ENCODE peak calls at places on chromosomes 6 and 20, in seven cellular contexts. K, X, C, U, V, O and I are unnamed samples. For H3K27me3, the result is how much of the 10 kb centered on the place peaks cover.

GRCh38 chr6:108897371-108897770 is 49.1 kb downstream of the ARMC2 start:
- DNase-seq in O (peak), C (no peak), X (peak), V (peak), U (no peak), K (no peak), I (peak)

GRCh38 chr6:131112252-131112651 is 23.0 kb upstream of the AKAP7 start:
- DNase-seq in O (no peak), K (no peak), X (no peak), C (no peak), U (no peak), V (no peak), I (no peak)

GRCh38 chr6:75934643-75935472 is 137.6 kb downstream of the IMPG1 start:
- DNase-seq in C (no peak), V (peak), K (peak), X (peak), O (no peak), U (no peak), I (peak)

GRCh38 chr20:48080583-48080982 is 295.3 kb upstream of the SULF2 start:
- DNase-seq in X (no peak), V (no peak), O (no peak), K (no peak), C (no peak), U (no peak), I (no peak)

GRCh38 chr6:111552999-111553398 is 52.7 kb downstream of the TRAF3IP2 start:
- DNase-seq in X (no peak), C (no peak), O (no peak), V (no peak), U (no peak), K (no peak), I (no peak)

GRCh38 chr6:127516676-127517273 is 2.4 kb downstream of the MTCL3 start:
- DNase-seq in X (peak), O (no peak), V (no peak), K (peak), C (no peak), U (peak), I (peak)

GRCh38 chr6:140968062-140968461 is 1164.7 kb upstream of the GJE1 start:
- DNase-seq in O (no peak), X (no peak), K (no peak), C (no peak), V (no peak), U (no peak), I (no peak)

GRCh38 chr6:133774356-133774755 is 114.6 kb upstream of the TCF21 start:
- DNase-seq in U (no peak), O (no peak), X (peak), C (no peak), V (no peak), K (no peak), I (peak)

GRCh38 chr20:45052698-45053440 is 48.1 kb downstream of the KCNS1 start:
- DNase-seq in C (no peak), U (no peak), V (no peak), O (no peak), K (no peak), X (peak), I (peak)

GRCh38 chr6:133286765-133287164 is 45.6 kb downstream of the EYA4 start:
- DNase-seq in O (no peak), K (peak), V (no peak), C (no peak), U (no peak), X (peak), I (peak)

GRCh38 chr20:57847104-57847503 is 137.3 kb upstream of the PMEPA1 start:
- DNase-seq in V (no peak), O (no peak), K (no peak), X (no peak), U (no peak), C (no peak), I (no peak)

GRCh38 chr20:23244916-23245552 is 105.6 kb upstream of the NXT1 start:
- DNase-seq in O (no peak), U (peak), C (no peak), K (no peak), X (no peak), V (no peak), I (no peak)

GRCh38 chr6:26249709-26249958 is 115.4 kb upstream of the BTN3A2 start:
- DNase-seq in X (no peak), O (no peak), V (no peak), K (no peak), C (no peak), U (no peak), I (no peak)
- H3K27ac ChIP-seq in X (peak), O (peak), V (peak), K (peak), C (no peak), U (peak), I (peak)

DNA sequence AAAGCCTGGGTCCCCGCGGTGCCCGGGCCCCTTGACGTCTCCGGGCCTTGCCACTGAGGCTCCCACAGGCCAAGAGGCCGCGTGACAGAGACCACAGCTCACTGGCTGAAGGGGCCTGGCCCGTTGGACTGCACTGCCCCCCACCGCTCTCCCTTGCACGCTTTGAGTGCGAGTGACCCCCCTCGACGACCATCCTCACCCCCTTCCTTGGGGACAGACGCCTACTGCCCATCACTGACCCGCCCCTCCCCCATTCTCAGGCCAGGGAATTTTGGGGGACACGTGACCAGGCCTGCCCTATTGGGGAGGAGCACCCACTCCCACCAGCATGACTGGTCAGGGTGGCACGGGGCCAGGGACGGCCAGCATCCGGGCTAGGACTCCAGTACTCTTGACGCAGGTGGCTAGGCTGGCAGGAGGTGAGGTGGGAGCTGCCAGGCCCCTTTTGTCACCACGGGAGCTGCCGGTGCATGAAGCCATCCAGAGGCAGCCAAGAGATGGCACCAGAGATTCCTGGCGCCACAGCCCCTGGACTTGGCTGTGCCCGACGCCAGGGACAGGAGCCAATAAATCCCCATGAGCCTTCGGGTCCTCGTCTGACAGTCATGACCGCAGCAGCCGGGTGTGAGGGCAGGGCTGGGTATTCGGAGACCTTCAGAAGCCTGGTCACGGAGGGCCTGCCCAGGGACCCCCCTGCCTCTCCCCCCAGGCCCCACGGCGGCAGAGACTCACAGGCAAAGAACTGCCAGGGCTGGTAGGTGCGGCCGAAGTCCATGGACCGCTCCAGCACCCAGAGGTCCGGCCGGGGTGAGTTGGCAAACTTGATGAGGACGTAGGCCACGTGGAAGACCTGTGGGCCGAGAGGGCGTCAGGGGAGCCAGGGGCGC is 14.5 kb downstream of the LAMA5 start:
- DNase-seq in K (no peak), U (no peak), V (peak), X (no peak), C (peak), O (peak), I (no peak)
- H3K27me3 ChIP-seq in K (under half), U (under half), V (under half), X (under half), C (under half), O (under half), I (under half)

GRCh38 chr6:136721467-136721866 is 70.8 kb downstream of the MAP3K5 start:
- DNase-seq in K (no peak), U (no peak), X (no peak), C (no peak), V (no peak), O (no peak), I (no peak)

GRCh38 chr6:136728033-136728939 is 64.0 kb downstream of the MAP3K5 start:
- DNase-seq in V (no peak), K (no peak), C (no peak), X (peak), U (no peak), O (no peak), I (no peak)

GRCh38 chr6:136723780-136724179 is 68.5 kb downstream of the MAP3K5 start:
- DNase-seq in K (no peak), O (no peak), U (peak), V (no peak), C (no peak), X (no peak), I (no peak)

GRCh38 chr6:136726837-136727557 is 65.3 kb downstream of the MAP3K5 start:
- DNase-seq in O (no peak), V (no peak), X (no peak), K (no peak), C (no peak), U (no peak), I (no peak)

GRCh38 chr6:136725124-136725523 is 67.2 kb downstream of the MAP3K5 start:
- DNase-seq in V (no peak), O (no peak), K (no peak), C (no peak), U (no peak), X (no peak), I (no peak)
- H3K27ac ChIP-seq in V (no peak), O (no peak), K (no peak), C (no peak), U (no peak), X (no peak), I (no peak)

DNA sequence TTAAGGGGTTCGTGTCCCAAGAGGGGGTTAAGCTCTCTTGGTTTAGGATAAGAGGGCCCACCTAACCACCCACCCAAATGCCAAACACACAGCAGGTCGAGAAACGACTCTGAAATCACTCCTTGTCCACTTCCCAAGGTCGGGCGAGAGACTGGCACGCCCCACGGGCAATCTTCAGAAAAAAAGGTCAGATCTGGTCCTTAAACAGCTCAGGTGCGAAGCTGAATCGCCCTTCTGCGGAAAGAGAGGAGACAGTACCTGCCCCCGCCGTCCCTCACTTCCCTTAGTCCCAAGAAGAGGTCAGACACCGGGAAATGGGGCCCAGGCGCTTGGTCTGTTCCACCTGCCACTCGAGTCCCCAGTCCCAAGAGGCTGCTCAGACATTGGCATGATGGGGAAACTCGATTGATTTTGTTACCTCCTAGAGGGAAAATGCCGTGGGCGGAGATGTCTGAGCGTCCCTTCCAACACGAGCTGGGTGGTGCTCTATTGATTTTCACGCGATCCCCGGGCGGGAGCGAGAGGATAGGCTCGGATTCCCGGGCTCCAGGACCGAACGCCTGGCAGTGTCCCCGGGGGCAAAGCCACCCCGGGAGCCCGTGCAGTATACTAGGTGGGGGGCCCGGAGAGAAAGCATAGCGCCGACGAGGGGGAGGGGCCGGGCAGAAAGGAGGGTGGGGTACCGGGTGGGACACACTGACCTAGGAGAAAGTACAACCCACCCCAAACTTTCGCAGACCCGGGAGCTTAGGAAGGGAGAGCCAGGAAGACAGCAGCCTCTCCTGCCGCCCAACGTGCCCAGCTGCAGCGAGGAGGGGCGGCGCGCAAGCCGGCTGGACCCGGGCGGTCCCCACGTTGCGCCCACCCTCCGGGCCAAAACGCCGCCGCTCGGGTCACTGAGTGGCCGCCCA is 1.1 kb upstream of the SAMD5 start:
- DNase-seq in V (no peak), C (peak), K (peak), X (peak), O (peak), U (peak), I (peak)
- H3K27me3 ChIP-seq in V (under half), C (under half), K (under half), X (half or more), O (half or more), U (under half), I (under half)

GRCh38 chr20:31717478-31717946 is 5.2 kb downstream of the BCL2L1 start:
- DNase-seq in C (no peak), O (no peak), K (no peak), U (no peak), X (no peak), V (no peak), I (no peak)
- H3K27ac ChIP-seq in C (peak), O (peak), K (peak), U (peak), X (peak), V (peak), I (no peak)

GRCh38 chr6:376823-377571 is 14.6 kb upstream of the IRF4 start:
- DNase-seq in O (no peak), X (no peak), K (no peak), C (no peak), V (no peak), U (no peak), I (no peak)
- H3K27me3 ChIP-seq in O (half or more), X (half or more), K (under half), C (under half), V (under half), U (under half), I (under half)

GRCh38 chr20:8647868-8648495 is 420.9 kb upstream of the PLCB4 start:
- DNase-seq in V (no peak), K (no peak), U (no peak), X (peak), C (no peak), O (peak), I (no peak)
- H3K27ac ChIP-seq in V (no peak), K (peak), U (no peak), X (no peak), C (no peak), O (peak), I (no peak)

GRCh38 chr20:46307139-46307998 is 929 bp downstream of the CDH22 start:
- DNase-seq in C (peak), O (peak), X (peak), U (peak), K (peak), V (peak), I (no peak)
- H3K27me3 ChIP-seq in C (under half), O (half or more), X (half or more), U (half or more), K (half or more), V (half or more), I (half or more)

GRCh38 chr6:22149501-22150490 is 147.0 kb downstream of the PRL start:
- DNase-seq in X (peak), C (no peak), O (no peak), U (no peak), K (peak), V (no peak), I (peak)
- H3K27ac ChIP-seq in X (peak), C (no peak), O (no peak), U (no peak), K (no peak), V (no peak), I (no peak)